ENCODE peak calls at places on chromosomes 13 and 19, in seven cellular contexts. One of them, this sample, is unnamed.
A peak's percentile ranks its signal among the peaks of the same experiment; 100 is the strongest.

GRCh38 chr13:30744056-30744684 is 8.8 kb downstream of the ALOX5AP start:
- DNase-seq in left ventricle myocardium inferior: no peak
- DNase-seq in PC-3: peak; percentile 43
- DNase-seq in tibial nerve: no peak
- DNase-seq in brain microvascular endothelial cell: peak; percentile 65
- DNase-seq in body of pancreas: peak; percentile 10
- DNase-seq in HL-60: no peak
- DNase-seq in this sample: peak; percentile 67

GRCh38 chr19:30664358-30665058 is 292.3 kb downstream of the ZNF536 start:
- DNase-seq in PC-3: peak; percentile 12
- DNase-seq in tibial nerve: peak; percentile 22
- DNase-seq in body of pancreas: peak; percentile 91
- DNase-seq in left ventricle myocardium inferior: peak; percentile 63
- DNase-seq in HL-60: no peak
- DNase-seq in brain microvascular endothelial cell: peak; percentile 11
- DNase-seq in this sample: no peak

GRCh38 chr13:43132228-43132627 is 108.8 kb downstream of the DNAJC15 start:
- DNase-seq in left ventricle myocardium inferior: no peak
- DNase-seq in brain microvascular endothelial cell: peak; percentile 48
- DNase-seq in tibial nerve: no peak
- DNase-seq in HL-60: no peak
- DNase-seq in body of pancreas: peak; percentile 27
- DNase-seq in PC-3: peak; percentile 73
- DNase-seq in this sample: no peak

GRCh38 chr13:108859202-108860012 is 230.0 kb downstream of the MYO16 start:
- DNase-seq in body of pancreas: no peak
- DNase-seq in tibial nerve: no peak
- DNase-seq in HL-60: no peak
- DNase-seq in PC-3: peak; percentile 30
- DNase-seq in left ventricle myocardium inferior: no peak
- DNase-seq in brain microvascular endothelial cell: peak; percentile 76
- DNase-seq in this sample: no peak

GRCh38 chr13:43805071-43805468 is 18.3 kb upstream of the ENOX1 start:
- DNase-seq in PC-3: peak; percentile 95
- DNase-seq in body of pancreas: no peak
- DNase-seq in tibial nerve: peak; percentile 7
- DNase-seq in HL-60: no peak
- DNase-seq in brain microvascular endothelial cell: peak; percentile 93
- DNase-seq in left ventricle myocardium inferior: no peak
- DNase-seq in this sample: no peak

GRCh38 chr13:62747629-62748028 is 1332.0 kb upstream of the PCDH20 start:
- DNase-seq in tibial nerve: no peak
- DNase-seq in body of pancreas: no peak
- DNase-seq in left ventricle myocardium inferior: no peak
- DNase-seq in HL-60: no peak
- DNase-seq in PC-3: peak; percentile 53
- DNase-seq in brain microvascular endothelial cell: no peak
- DNase-seq in this sample: no peak

GRCh38 chr19:44282846-44283245 is 22.0 kb downstream of the ZNF235 start:
- DNase-seq in body of pancreas: no peak
- DNase-seq in brain microvascular endothelial cell: no peak
- DNase-seq in HL-60: no peak
- DNase-seq in tibial nerve: no peak
- DNase-seq in left ventricle myocardium inferior: no peak
- DNase-seq in PC-3: peak; percentile 59
- DNase-seq in this sample: no peak

GRCh38 chr13:110309661-110310524 is 2.8 kb downstream of the COL4A2 start:
- DNase-seq in body of pancreas: no peak
- DNase-seq in tibial nerve: no peak
- DNase-seq in PC-3: no peak
- DNase-seq in HL-60: no peak
- DNase-seq in left ventricle myocardium inferior: no peak
- DNase-seq in brain microvascular endothelial cell: no peak
- DNase-seq in this sample: no peak

GRCh38 chr13:50340566-50341287 is 325.5 kb downstream of the KCNRG start:
- DNase-seq in brain microvascular endothelial cell: no peak
- DNase-seq in body of pancreas: no peak
- DNase-seq in left ventricle myocardium inferior: no peak
- DNase-seq in PC-3: no peak
- DNase-seq in HL-60: no peak
- DNase-seq in tibial nerve: peak; percentile 61
- DNase-seq in this sample: no peak

GRCh38 chr19:47124937-47125668 is 5.5 kb upstream of the SAE1 start:
- DNase-seq in HL-60: peak; percentile 49
- DNase-seq in body of pancreas: peak; percentile 37
- DNase-seq in PC-3: peak; percentile 86
- DNase-seq in brain microvascular endothelial cell: peak; percentile 47
- DNase-seq in left ventricle myocardium inferior: no peak
- DNase-seq in tibial nerve: no peak
- DNase-seq in this sample: no peak

GRCh38 chr19:54684537-54684936 is 21.8 kb downstream of the LILRB4 start:
- DNase-seq in tibial nerve: no peak
- DNase-seq in PC-3: peak; percentile 66
- DNase-seq in HL-60: peak; percentile 51
- DNase-seq in body of pancreas: no peak
- DNase-seq in left ventricle myocardium inferior: no peak
- DNase-seq in brain microvascular endothelial cell: peak; percentile 2
- DNase-seq in this sample: no peak

GRCh38 chr13:86446311-86446710 is 647.1 kb upstream of the SLITRK6 start:
- DNase-seq in brain microvascular endothelial cell: peak; percentile 55
- DNase-seq in HL-60: no peak
- DNase-seq in left ventricle myocardium inferior: no peak
- DNase-seq in PC-3: peak; percentile 49
- DNase-seq in tibial nerve: no peak
- DNase-seq in body of pancreas: no peak
- DNase-seq in this sample: no peak

GRCh38 chr19:6790194-6791128 is 18.0 kb downstream of the VAV1 start:
- DNase-seq in tibial nerve: no peak
- DNase-seq in PC-3: no peak
- DNase-seq in body of pancreas: no peak
- DNase-seq in left ventricle myocardium inferior: no peak
- DNase-seq in HL-60: no peak
- DNase-seq in brain microvascular endothelial cell: no peak
- DNase-seq in this sample: no peak

GRCh38 chr19:6791237-6791636 is 18.7 kb downstream of the VAV1 start:
- DNase-seq in brain microvascular endothelial cell: no peak
- DNase-seq in body of pancreas: no peak
- DNase-seq in PC-3: no peak
- DNase-seq in HL-60: no peak
- DNase-seq in tibial nerve: no peak
- DNase-seq in left ventricle myocardium inferior: no peak
- DNase-seq in this sample: no peak

GRCh38 chr19:6787393-6787792 is 14.9 kb downstream of the VAV1 start:
- DNase-seq in brain microvascular endothelial cell: no peak
- DNase-seq in body of pancreas: no peak
- DNase-seq in left ventricle myocardium inferior: no peak
- DNase-seq in PC-3: no peak
- DNase-seq in HL-60: no peak
- DNase-seq in tibial nerve: no peak
- DNase-seq in this sample: no peak

GRCh38 chr19:6793411-6793810 is 20.9 kb downstream of the VAV1 start:
- DNase-seq in PC-3: no peak
- DNase-seq in brain microvascular endothelial cell: no peak
- DNase-seq in tibial nerve: no peak
- DNase-seq in HL-60: no peak
- DNase-seq in left ventricle myocardium inferior: no peak
- DNase-seq in body of pancreas: no peak
- DNase-seq in this sample: no peak

GRCh38 chr19:6788896-6789295 is 16.4 kb downstream of the VAV1 start:
- DNase-seq in body of pancreas: no peak
- DNase-seq in left ventricle myocardium inferior: no peak
- DNase-seq in tibial nerve: no peak
- DNase-seq in HL-60: no peak
- DNase-seq in brain microvascular endothelial cell: no peak
- DNase-seq in PC-3: no peak
- DNase-seq in this sample: no peak
- H3K27ac ChIP-seq in body of pancreas: no peak overlapping the region
- H3K27ac ChIP-seq in left ventricle myocardium inferior: no peak overlapping the region
- H3K27ac ChIP-seq in tibial nerve: no peak overlapping the region
- H3K27ac ChIP-seq in HL-60: no peak overlapping the region
- H3K27ac ChIP-seq in brain microvascular endothelial cell: no peak overlapping the region
- H3K27ac ChIP-seq in PC-3: no peak overlapping the region
- H3K27ac ChIP-seq in this sample: no peak overlapping the region

DNA sequence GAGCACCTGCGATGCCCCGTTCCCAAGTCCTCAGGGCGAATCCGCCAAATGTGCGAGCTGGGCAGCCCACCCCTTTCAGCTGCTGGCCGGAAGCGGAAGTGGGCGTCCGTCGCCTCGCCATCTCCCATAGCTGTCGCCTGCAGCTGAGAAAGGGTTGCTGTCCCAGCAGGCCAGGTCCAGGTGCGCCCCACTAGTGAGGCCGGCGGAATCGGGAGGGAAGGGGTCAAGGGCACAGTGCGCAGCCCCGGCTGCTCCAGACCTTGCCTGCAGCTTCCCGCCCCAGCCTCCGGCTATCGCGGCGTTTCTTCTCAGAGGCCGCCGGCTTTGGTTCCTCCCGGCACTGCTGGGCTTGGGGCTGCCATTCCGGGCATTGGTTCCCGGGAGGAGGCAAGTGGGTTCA is at the start of gene ZNF177:
- DNase-seq in brain microvascular endothelial cell: peak; percentile 5
- DNase-seq in PC-3: no peak
- DNase-seq in left ventricle myocardium inferior: no peak
- DNase-seq in HL-60: no peak
- DNase-seq in tibial nerve: no peak
- DNase-seq in body of pancreas: no peak
- DNase-seq in this sample: no peak
- H3K4me3 ChIP-seq in brain microvascular endothelial cell: peak within 1 kb of the TSS; percentile 61
- H3K4me3 ChIP-seq in PC-3: no peak within 1 kb of the TSS
- H3K4me3 ChIP-seq in left ventricle myocardium inferior: peak within 1 kb of the TSS; percentile 52
- H3K4me3 ChIP-seq in HL-60: no peak within 1 kb of the TSS
- H3K4me3 ChIP-seq in tibial nerve: no peak within 1 kb of the TSS
- H3K4me3 ChIP-seq in body of pancreas: no peak within 1 kb of the TSS
- H3K4me3 ChIP-seq in this sample: no peak within 1 kb of the TSS

GRCh38 chr19:34085336-34085735 is 87.0 kb upstream of the LSM14A start:
- DNase-seq in brain microvascular endothelial cell: no peak
- DNase-seq in HL-60: no peak
- DNase-seq in left ventricle myocardium inferior: no peak
- DNase-seq in PC-3: no peak
- DNase-seq in body of pancreas: no peak
- DNase-seq in tibial nerve: no peak
- DNase-seq in this sample: no peak
- H3K27me3 ChIP-seq in brain microvascular endothelial cell: peaks cover 3% of the 10 kb centered on the region
- H3K27me3 ChIP-seq in HL-60: no peaks in the 10 kb centered on the region
- H3K27me3 ChIP-seq in left ventricle myocardium inferior: peaks cover 63% of the 10 kb centered on the region
- H3K27me3 ChIP-seq in PC-3: no peaks in the 10 kb centered on the region
- H3K27me3 ChIP-seq in body of pancreas: no peaks in the 10 kb centered on the region
- H3K27me3 ChIP-seq in tibial nerve: no peaks in the 10 kb centered on the region
- H3K27me3 ChIP-seq in this sample: no peaks in the 10 kb centered on the region

GRCh38 chr19:4393947-4394590 is 6.3 kb downstream of the SH3GL1 start:
- DNase-seq in left ventricle myocardium inferior: no peak
- DNase-seq in HL-60: no peak
- DNase-seq in PC-3: no peak
- DNase-seq in tibial nerve: no peak
- DNase-seq in brain microvascular endothelial cell: no peak
- DNase-seq in body of pancreas: no peak
- DNase-seq in this sample: no peak
- H3K27ac ChIP-seq in left ventricle myocardium inferior: no peak overlapping the region
- H3K27ac ChIP-seq in HL-60: no peak overlapping the region
- H3K27ac ChIP-seq in PC-3: no peak overlapping the region
- H3K27ac ChIP-seq in tibial nerve: peak overlapping the region; percentile 81
- H3K27ac ChIP-seq in brain microvascular endothelial cell: no peak overlapping the region
- H3K27ac ChIP-seq in body of pancreas: no peak overlapping the region
- H3K27ac ChIP-seq in this sample: no peak overlapping the region

GRCh38 chr13:99982741-99983400 is 1.3 kb downstream of the ZIC2 start:
- DNase-seq in brain microvascular endothelial cell: no peak
- DNase-seq in HL-60: no peak
- DNase-seq in PC-3: no peak
- DNase-seq in tibial nerve: no peak
- DNase-seq in body of pancreas: no peak
- DNase-seq in left ventricle myocardium inferior: no peak
- DNase-seq in this sample: no peak
- H3K4me3 ChIP-seq in brain microvascular endothelial cell: peak overlapping the region; percentile 61
- H3K4me3 ChIP-seq in HL-60: no peak overlapping the region
- H3K4me3 ChIP-seq in PC-3: peak overlapping the region; percentile 55
- H3K4me3 ChIP-seq in tibial nerve: no peak overlapping the region
- H3K4me3 ChIP-seq in body of pancreas: no peak overlapping the region
- H3K4me3 ChIP-seq in left ventricle myocardium inferior: no peak overlapping the region
- H3K4me3 ChIP-seq in this sample: no peak overlapping the region

DNA sequence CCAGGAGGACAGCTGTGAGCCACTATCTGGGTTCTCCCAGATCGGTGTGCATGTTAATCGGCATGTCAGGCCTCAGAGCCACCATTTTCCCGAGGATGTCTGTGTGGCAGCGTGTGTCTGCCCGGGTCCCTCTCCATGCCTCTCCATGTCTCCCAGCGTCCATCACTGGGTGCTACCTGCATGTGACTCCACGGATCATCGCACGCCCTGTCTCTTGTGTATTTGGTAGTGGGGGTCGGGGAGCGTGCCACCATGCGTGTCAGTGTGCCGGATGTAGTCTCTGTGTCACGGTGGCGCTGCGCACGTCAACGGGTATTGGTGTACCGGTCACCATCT is 5.9 kb downstream of the NFIX start:
- DNase-seq in tibial nerve: peak; percentile 9
- DNase-seq in HL-60: no peak
- DNase-seq in body of pancreas: no peak
- DNase-seq in brain microvascular endothelial cell: no peak
- DNase-seq in PC-3: no peak
- DNase-seq in left ventricle myocardium inferior: no peak
- DNase-seq in this sample: no peak
- H3K27me3 ChIP-seq in tibial nerve: no peaks in the 10 kb centered on the region
- H3K27me3 ChIP-seq in HL-60: no peaks in the 10 kb centered on the region
- H3K27me3 ChIP-seq in body of pancreas: no peaks in the 10 kb centered on the region
- H3K27me3 ChIP-seq in brain microvascular endothelial cell: no peaks in the 10 kb centered on the region
- H3K27me3 ChIP-seq in PC-3: no peaks in the 10 kb centered on the region
- H3K27me3 ChIP-seq in left ventricle myocardium inferior: no peaks in the 10 kb centered on the region
- H3K27me3 ChIP-seq in this sample: no peaks in the 10 kb centered on the region

GRCh38 chr13:45331123-45331619 is 9.8 kb downstream of the TPT1 start:
- DNase-seq in left ventricle myocardium inferior: no peak
- DNase-seq in HL-60: no peak
- DNase-seq in brain microvascular endothelial cell: no peak
- DNase-seq in tibial nerve: no peak
- DNase-seq in PC-3: no peak
- DNase-seq in body of pancreas: no peak
- DNase-seq in this sample: no peak

GRCh38 chr13:45333973-45334922 is 6.7 kb downstream of the TPT1 start:
- DNase-seq in body of pancreas: no peak
- DNase-seq in brain microvascular endothelial cell: peak; percentile 47
- DNase-seq in tibial nerve: no peak
- DNase-seq in HL-60: no peak
- DNase-seq in PC-3: peak; percentile 31
- DNase-seq in left ventricle myocardium inferior: no peak
- DNase-seq in this sample: no peak

GRCh38 chr13:45332831-45333219 is 8.2 kb downstream of the TPT1 start:
- DNase-seq in left ventricle myocardium inferior: no peak
- DNase-seq in tibial nerve: no peak
- DNase-seq in HL-60: no peak
- DNase-seq in body of pancreas: no peak
- DNase-seq in PC-3: no peak
- DNase-seq in brain microvascular endothelial cell: no peak
- DNase-seq in this sample: no peak

GRCh38 chr13:45333251-45333972 is 7.6 kb downstream of the TPT1 start:
- DNase-seq in tibial nerve: no peak
- DNase-seq in PC-3: peak; percentile 2
- DNase-seq in brain microvascular endothelial cell: no peak
- DNase-seq in HL-60: no peak
- DNase-seq in body of pancreas: no peak
- DNase-seq in left ventricle myocardium inferior: no peak
- DNase-seq in this sample: no peak

GRCh38 chr13:45331981-45332830 is 8.8 kb downstream of the TPT1 start:
- DNase-seq in HL-60: no peak
- DNase-seq in tibial nerve: peak; percentile 24
- DNase-seq in left ventricle myocardium inferior: no peak
- DNase-seq in brain microvascular endothelial cell: peak; percentile 80
- DNase-seq in PC-3: peak; percentile 76
- DNase-seq in body of pancreas: no peak
- DNase-seq in this sample: no peak
- H3K27ac ChIP-seq in HL-60: peak overlapping the region; percentile 59
- H3K27ac ChIP-seq in tibial nerve: peak overlapping the region; percentile 34
- H3K27ac ChIP-seq in left ventricle myocardium inferior: peak overlapping the region; percentile 48
- H3K27ac ChIP-seq in brain microvascular endothelial cell: peak overlapping the region; percentile 70
- H3K27ac ChIP-seq in PC-3: peak overlapping the region; percentile 71
- H3K27ac ChIP-seq in body of pancreas: peak overlapping the region; percentile 18
- H3K27ac ChIP-seq in this sample: peak overlapping the region; percentile 20